ENCODE peak calls at places on chromosomes 4 and X, in four cellular contexts. One of them, this sample, is unnamed.

GRCh38 chr4:24237709-24238108 is 346.6 kb downstream of the DHX15 start:
- DNase-seq in GM12878: no peak
- DNase-seq in HepG2: no peak
- DNase-seq in H1: no peak
- DNase-seq in this sample: no peak

GRCh38 chr4:14596904-14597303 is 405.4 kb upstream of the CPEB2 start:
- DNase-seq in GM12878: no peak
- DNase-seq in HepG2: no peak
- DNase-seq in H1: peak
- DNase-seq in this sample: peak

GRCh38 chr4:7371122-7371941 is 63.4 kb downstream of the PSAPL1 start:
- DNase-seq in GM12878: no peak
- DNase-seq in HepG2: no peak
- DNase-seq in H1: no peak
- DNase-seq in this sample: peak

GRCh38 chr4:107891299-107891698 is 40.0 kb upstream of the CYP2U1 start:
- DNase-seq in GM12878: no peak
- DNase-seq in HepG2: no peak
- DNase-seq in H1: no peak
- DNase-seq in this sample: peak

GRCh38 chr4:114734581-114734980 is 136.0 kb downstream of the UGT8 start:
- DNase-seq in GM12878: no peak
- DNase-seq in HepG2: no peak
- DNase-seq in H1: peak
- DNase-seq in this sample: peak

GRCh38 chrX:101693476-101693875 is 33.8 kb upstream of the ARMCX2 start:
- DNase-seq in GM12878: no peak
- DNase-seq in HepG2: no peak
- DNase-seq in H1: no peak
- DNase-seq in this sample: no peak

GRCh38 chr4:44351069-44351468 is 97.5 kb downstream of the KCTD8 start:
- DNase-seq in GM12878: no peak
- DNase-seq in HepG2: no peak
- DNase-seq in H1: no peak
- DNase-seq in this sample: no peak

GRCh38 chrX:41474726-41475100 is 27.6 kb downstream of the NYX start:
- DNase-seq in GM12878: no peak
- DNase-seq in HepG2: no peak
- DNase-seq in H1: no peak
- DNase-seq in this sample: peak

GRCh38 chr4:74624351-74625151 is 169.8 kb downstream of the BTC start:
- DNase-seq in GM12878: no peak
- DNase-seq in HepG2: peak
- DNase-seq in H1: no peak
- DNase-seq in this sample: no peak

GRCh38 chr4:136664988-136665387 is 867.3 kb downstream of the PCDH18 start:
- DNase-seq in GM12878: no peak
- DNase-seq in HepG2: no peak
- DNase-seq in H1: no peak
- DNase-seq in this sample: no peak

GRCh38 chr4:146260521-146260920 is 46.2 kb downstream of the REELD1 start:
- DNase-seq in GM12878: no peak
- DNase-seq in HepG2: no peak
- DNase-seq in H1: no peak
- DNase-seq in this sample: no peak

DNA sequence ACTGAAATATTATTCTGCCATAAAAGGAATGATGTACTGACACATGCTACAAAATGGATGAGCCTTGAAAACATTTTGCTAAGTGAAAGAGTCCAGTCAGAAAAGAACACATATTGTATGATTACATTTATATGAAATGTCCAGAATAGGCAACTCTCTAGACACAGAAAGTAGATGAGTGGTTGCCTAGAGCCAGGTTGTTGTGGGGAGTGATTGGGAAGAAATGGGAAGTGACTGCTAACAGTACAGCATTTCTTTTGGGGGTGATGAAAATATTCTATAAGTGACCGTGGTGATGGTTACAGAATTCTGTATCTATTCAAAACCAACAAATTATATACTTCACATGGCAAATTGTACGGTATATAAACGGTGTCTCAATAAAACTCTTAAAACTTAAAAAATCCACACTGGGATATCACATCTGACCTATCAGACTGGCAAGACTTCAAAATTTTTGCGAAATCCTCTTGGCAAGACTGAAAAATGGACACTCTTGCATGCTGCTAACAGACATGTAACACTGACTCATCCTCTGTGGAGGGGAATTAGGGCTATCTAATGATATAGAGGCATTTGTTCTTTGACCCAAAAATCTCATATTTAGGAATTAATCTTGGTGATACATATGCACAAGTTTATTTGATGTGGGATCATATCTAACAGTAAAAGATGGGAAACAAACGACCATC is 71.8 kb downstream of the FAM13A start:
- DNase-seq in GM12878: no peak
- DNase-seq in HepG2: no peak
- DNase-seq in H1: no peak
- DNase-seq in this sample: no peak
- TF ChIP-seq CREB1 in GM12878: no peak
- TF ChIP-seq CREB1 in HepG2: no peak
- TF ChIP-seq CREB1 in H1: no peak
- TF ChIP-seq CREB1 in this sample: no peak

GRCh38 chr4:117481742-117482141 is 396.4 kb upstream of the TRAM1L1 start:
- DNase-seq in GM12878: no peak
- DNase-seq in HepG2: no peak
- DNase-seq in H1: no peak
- DNase-seq in this sample: no peak
- TF ChIP-seq EZH2 in GM12878: no peak
- TF ChIP-seq EZH2 in HepG2: no peak
- TF ChIP-seq EZH2 in H1: no peak
- TF ChIP-seq EZH2 in this sample: no peak

DNA sequence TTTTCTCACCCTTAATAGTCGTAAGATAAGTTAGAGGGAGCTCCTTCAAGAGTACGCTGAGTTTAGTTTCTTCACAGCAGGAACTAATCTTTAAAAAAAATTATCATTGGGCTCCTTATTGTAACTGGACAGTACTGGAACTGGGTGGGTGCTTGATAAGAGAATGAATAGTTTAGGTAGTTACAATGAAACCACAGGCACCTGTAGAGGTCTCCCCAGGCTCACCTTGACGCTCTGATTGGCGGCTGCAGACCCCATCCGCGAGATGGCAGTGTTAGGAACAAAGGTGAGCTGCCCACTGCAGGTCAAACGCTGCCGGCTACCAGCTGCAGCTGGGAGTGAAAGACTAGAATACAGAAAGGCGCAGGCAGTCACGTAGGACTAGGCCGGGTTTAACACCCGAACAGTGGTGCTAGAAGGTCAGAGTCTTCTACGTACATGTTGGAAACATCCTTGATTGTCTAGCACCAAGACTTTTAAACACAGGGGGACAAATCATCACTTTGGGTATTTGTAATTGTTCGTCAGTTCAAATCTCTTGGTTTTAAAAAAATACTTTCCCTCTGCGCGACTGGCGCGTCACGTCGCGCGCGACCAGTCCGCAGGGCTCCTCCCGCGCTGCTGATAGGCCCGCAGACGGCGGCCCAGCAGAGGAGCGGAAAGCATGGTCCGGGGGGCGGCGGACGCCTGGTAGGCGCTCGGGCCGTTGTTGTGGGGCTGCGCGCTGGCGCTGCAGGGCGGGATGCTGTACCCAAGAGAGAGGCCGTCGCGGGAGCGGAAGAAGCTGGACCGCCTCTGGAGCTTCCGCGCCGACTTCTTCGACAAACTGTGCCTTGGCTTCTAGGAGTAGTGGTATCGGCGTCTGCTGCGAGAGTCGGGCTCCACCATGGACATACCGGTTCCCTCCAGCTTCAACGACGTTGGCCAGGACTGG is 45.6 kb downstream of the SMARCA5 start:
- DNase-seq in GM12878: peak
- DNase-seq in HepG2: peak
- DNase-seq in H1: peak
- DNase-seq in this sample: peak
- TF ChIP-seq CREB1 in GM12878: peak
- TF ChIP-seq CREB1 in HepG2: peak
- TF ChIP-seq CREB1 in H1: peak
- TF ChIP-seq CREB1 in this sample: peak

DNA sequence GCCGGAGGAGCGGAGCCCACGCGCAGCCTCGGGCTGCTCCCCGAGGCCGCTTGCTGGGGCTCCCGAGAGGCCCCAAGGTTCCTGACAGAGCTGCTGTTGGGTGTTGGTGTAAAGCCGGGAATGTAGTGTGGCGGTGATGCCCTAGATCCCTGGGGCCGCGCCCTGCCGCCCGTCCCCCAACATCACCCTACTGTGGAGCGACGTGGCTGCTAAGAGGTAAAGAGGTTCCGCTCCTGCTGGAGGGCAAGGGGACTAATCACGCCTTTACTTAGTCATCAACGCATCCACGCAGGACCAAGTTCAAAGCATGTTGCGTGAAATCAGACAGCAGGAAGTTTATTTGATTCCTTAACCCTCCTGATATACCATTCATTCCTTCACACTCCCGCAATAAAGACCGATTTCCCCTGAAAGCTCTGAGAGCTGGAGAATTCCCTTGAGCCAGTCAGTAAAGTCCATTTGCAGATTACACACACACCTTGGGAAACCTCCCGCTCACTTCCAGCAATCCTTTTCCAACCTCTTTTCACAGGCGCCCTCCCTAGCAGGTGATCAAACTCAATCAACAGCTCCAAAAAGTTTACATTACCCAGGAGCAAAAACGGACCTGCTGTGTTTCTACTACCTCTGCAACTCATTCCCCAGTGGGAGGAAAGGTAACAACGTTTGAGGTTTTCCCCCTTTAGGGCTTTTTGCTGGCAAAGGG is 578 bp upstream of the GABRA2 start:
- DNase-seq in GM12878: no peak
- DNase-seq in HepG2: no peak
- DNase-seq in H1: no peak
- DNase-seq in this sample: peak
- TF ChIP-seq EZH2 in GM12878: no peak
- TF ChIP-seq EZH2 in HepG2: no peak
- TF ChIP-seq EZH2 in H1: peak
- TF ChIP-seq EZH2 in this sample: peak

GRCh38 chr4:185865901-185866328 is 53.9 kb upstream of the SORBS2 start:
- DNase-seq in GM12878: no peak
- DNase-seq in HepG2: no peak
- DNase-seq in H1: no peak
- DNase-seq in this sample: peak
- TF ChIP-seq CREB1 in GM12878: no peak
- TF ChIP-seq CREB1 in HepG2: no peak
- TF ChIP-seq CREB1 in H1: no peak
- TF ChIP-seq CREB1 in this sample: no peak

DNA sequence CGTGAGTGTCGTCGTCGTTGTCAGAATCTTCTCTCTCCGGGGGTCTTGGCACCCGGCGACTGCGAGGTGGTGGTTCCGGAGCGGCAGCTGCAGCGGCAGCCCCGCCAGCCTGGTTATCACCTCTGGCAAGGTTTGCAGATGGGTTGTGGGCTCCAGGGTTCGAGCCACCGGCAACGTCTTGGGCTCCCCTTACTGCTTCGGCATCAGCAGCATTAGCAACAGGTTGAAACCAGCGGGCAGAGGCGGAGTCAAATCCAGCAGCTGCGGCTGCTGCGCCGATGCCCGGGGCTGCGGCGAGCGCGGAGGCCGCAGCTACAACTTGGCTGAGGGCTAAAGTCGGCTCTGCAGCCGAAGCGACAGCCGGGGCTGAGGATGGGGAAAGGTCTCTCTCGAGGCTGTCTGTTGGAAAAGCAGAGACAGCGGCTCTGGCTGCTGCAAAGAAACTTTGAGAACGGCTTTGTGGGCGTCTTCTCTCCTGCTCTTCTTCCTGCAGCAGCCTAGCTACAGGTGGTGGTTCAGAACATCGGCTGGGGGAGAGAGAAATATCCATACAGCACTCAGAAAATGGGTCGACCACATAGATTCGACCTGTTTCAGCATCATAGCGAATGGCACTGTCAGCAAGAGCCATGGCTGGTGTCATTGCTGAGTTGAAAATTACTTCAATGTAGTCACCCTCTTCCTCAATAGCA is 3.6 kb downstream of the IRS4 start:
- DNase-seq in GM12878: no peak
- DNase-seq in HepG2: no peak
- DNase-seq in H1: no peak
- DNase-seq in this sample: peak
- TF ChIP-seq EZH2 in GM12878: no peak
- TF ChIP-seq EZH2 in HepG2: no peak
- TF ChIP-seq EZH2 in H1: no peak
- TF ChIP-seq EZH2 in this sample: no peak

DNA sequence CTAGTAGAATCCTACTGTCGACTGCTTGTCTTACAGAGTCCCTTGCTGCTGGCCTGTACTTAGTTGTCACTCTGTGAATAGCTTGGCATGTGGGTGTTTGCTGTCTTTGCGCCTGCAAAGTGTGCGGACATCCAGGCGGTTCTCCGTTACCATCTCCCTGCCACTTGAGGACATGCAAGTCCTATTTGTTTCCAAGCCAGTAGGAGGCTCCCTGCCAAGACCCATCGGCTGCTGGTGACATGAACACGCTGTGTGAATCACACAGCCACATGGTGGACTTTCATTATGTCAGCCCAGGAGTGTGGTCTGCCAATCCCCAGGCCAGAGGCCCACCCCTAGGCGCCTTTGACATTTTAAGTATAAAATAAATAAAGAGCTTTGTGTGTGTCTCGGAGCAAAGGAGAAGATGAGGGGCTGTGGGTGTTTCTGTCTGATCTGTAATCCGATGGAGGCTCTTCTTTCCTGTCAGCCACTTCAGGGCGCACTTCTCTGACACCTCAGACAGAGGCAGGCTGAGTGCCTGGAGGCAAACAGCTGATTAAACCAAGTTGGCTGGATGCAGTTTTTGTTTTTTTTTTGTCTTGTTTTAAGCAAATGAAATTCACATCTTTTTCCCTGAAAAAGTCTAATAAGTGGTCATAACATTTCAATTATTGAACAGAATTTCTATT is 51.5 kb downstream of the ALPK1 start:
- DNase-seq in GM12878: no peak
- DNase-seq in HepG2: peak
- DNase-seq in H1: no peak
- DNase-seq in this sample: peak
- TF ChIP-seq CREB1 in GM12878: no peak
- TF ChIP-seq CREB1 in HepG2: no peak
- TF ChIP-seq CREB1 in H1: no peak
- TF ChIP-seq CREB1 in this sample: no peak

DNA sequence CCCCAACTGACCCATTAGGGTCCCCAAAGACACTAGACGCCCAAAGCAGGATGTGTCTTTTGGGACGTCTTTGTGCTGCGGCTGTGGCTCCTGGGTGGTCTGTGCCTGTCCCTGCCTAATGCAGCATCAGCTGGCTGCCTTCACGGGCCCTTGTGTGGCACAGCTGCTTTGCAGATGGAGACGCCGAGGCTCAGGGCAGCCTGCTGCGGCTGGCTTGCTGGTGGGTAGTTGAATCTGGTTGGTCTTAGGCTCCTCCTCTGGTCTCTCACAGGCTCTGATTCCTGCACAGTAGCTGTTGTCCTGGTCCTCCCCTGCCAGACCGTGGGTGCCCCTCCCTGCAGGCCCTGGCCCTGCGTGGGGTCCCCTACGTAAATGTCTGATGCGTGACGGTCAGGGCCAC is 8.1 kb downstream of the CPZ start:
- DNase-seq in GM12878: no peak
- DNase-seq in HepG2: no peak
- DNase-seq in H1: no peak
- DNase-seq in this sample: no peak
- TF ChIP-seq EZH2 in GM12878: no peak
- TF ChIP-seq EZH2 in HepG2: no peak
- TF ChIP-seq EZH2 in H1: no peak
- TF ChIP-seq EZH2 in this sample: no peak